ENCODE peak calls at places on chromosomes 13 and 19, in five cellular contexts. D, V, B, Q and G are unnamed samples.

GRCh38 chr13:87093399-87093798 is 577.8 kb upstream of the SLITRK5 start:
- DNase-seq in V (no peak), D (no peak), Q (no peak), B (no peak), G (no peak)

GRCh38 chr19:13764821-13765394 is 586 bp downstream of the MRI1 start:
- DNase-seq in Q (peak), D (peak), B (peak), V (peak), G (no peak)

GRCh38 chr19:48102870-48103751 is 7.5 kb downstream of the PLA2G4C start:
- DNase-seq in Q (no peak), V (peak), D (peak), B (peak), G (no peak)

GRCh38 chr13:19836472-19836871 is 27.0 kb downstream of the ZMYM5 start:
- DNase-seq in B (no peak), V (no peak), D (no peak), Q (no peak), G (no peak)

GRCh38 chr19:15330801-15331418 is 1.4 kb downstream of the BRD4 start:
- DNase-seq in D (peak), B (no peak), V (peak), Q (no peak), G (no peak)

GRCh38 chr13:30376426-30377311 is 45.6 kb upstream of the UBE2L5 start:
- DNase-seq in V (no peak), D (peak), B (no peak), Q (peak), G (no peak)

GRCh38 chr13:102597029-102598015 is 536 bp downstream of the TPP2 start:
- DNase-seq in B (no peak), Q (no peak), V (peak), D (peak), G (no peak)

GRCh38 chr13:97369269-97369893 is 64.6 kb upstream of the RAP2A start:
- DNase-seq in B (no peak), Q (no peak), D (no peak), V (no peak), G (no peak)

GRCh38 chr19:33498391-33499000 is 23.1 kb downstream of the PEPD start:
- DNase-seq in B (no peak), D (no peak), Q (no peak), V (no peak), G (no peak)

GRCh38 chr13:24142886-24143285 is 17.6 kb upstream of the SPATA13 start:
- DNase-seq in V (no peak), B (no peak), D (no peak), Q (no peak), G (no peak)

GRCh38 chr13:33577037-33577436 is 240.9 kb upstream of the RFC3 start:
- DNase-seq in B (no peak), D (no peak), V (no peak), Q (no peak), G (no peak)

GRCh38 chr13:102872531-102872930 is 26.7 kb downstream of the ERCC5 start:
- DNase-seq in Q (no peak), D (no peak), V (no peak), B (no peak), G (no peak)

GRCh38 chr19:677201-677600 is 1.0 kb downstream of the FSTL3 start:
- DNase-seq in D (peak), V (peak), B (no peak), Q (peak), G (no peak)

GRCh38 chr19:10911579-10912363 is 16.7 kb downstream of the YIPF2 start:
- DNase-seq in Q (no peak), B (no peak), D (no peak), V (no peak), G (no peak)

GRCh38 chr13:66405908-66406802 is 824.0 kb downstream of the PCDH9 start:
- DNase-seq in D (no peak), V (no peak), Q (no peak), B (no peak), G (no peak)

GRCh38 chr13:37648604-37649003 is 50.0 kb upstream of the POSTN start:
- DNase-seq in D (no peak), V (no peak), Q (no peak), B (no peak), G (no peak)

GRCh38 chr13:31000889-31001288 is 68.4 kb downstream of the TEX26 start:
- DNase-seq in B (no peak), Q (no peak), D (no peak), V (no peak), G (no peak)

GRCh38 chr13:99162962-99163361 is 37.7 kb upstream of the UBAC2 start:
- DNase-seq in Q (no peak), V (no peak), B (no peak), D (no peak), G (peak)

GRCh38 chr19:42229855-42230331 is 9.8 kb downstream of the ZNF526 start:
- DNase-seq in Q (no peak), D (no peak), V (no peak), B (no peak), G (no peak)

GRCh38 chr13:32838985-32839384 is 177.2 kb upstream of the KL start:
- DNase-seq in B (peak), V (no peak), Q (peak), D (no peak), G (peak)

GRCh38 chr19:46791944-46792343 is 3.5 kb upstream of the SLC1A5 start:
- DNase-seq in V (peak), Q (no peak), D (no peak), B (no peak), G (no peak)

GRCh38 chr19:46198756-46199155 is 30.8 kb upstream of the IGFL1 start:
- DNase-seq in B (no peak), Q (no peak), D (no peak), V (no peak), G (no peak)

GRCh38 chr13:21069561-21070004 is 8.2 kb upstream of the LATS2 start:
- DNase-seq in D (no peak), B (no peak), Q (no peak), V (no peak), G (peak)

GRCh38 chr13:67932991-67933390 is 702.9 kb upstream of the PCDH9 start:
- DNase-seq in Q (no peak), B (no peak), V (no peak), D (no peak), G (no peak)

GRCh38 chr19:7373862-7374261 is 25.1 kb downstream of the ARHGEF18 start:
- DNase-seq in B (no peak), V (no peak), D (peak), Q (no peak), G (no peak)

GRCh38 chr13:32016631-32017030 is 14.9 kb upstream of the FRY start:
- DNase-seq in V (no peak), Q (no peak), B (no peak), D (no peak), G (no peak)

GRCh38 chr13:60274664-60275063 is 110.9 kb upstream of the DIAPH3 start:
- DNase-seq in D (no peak), Q (no peak), V (no peak), B (no peak), G (no peak)

GRCh38 chr19:19342086-19343015 is 21.7 kb downstream of the MAU2 start:
- DNase-seq in B (peak), D (peak), V (peak), Q (peak), G (no peak)

GRCh38 chr19:44532819-44533218 is 3.3 kb upstream of the CEACAM20 start:
- DNase-seq in B (no peak), Q (no peak), V (no peak), D (no peak), G (no peak)

GRCh38 chr13:57253551-57253950 is 86.6 kb downstream of the PRR20E start:
- DNase-seq in D (no peak), Q (no peak), B (no peak), V (no peak), G (no peak)

GRCh38 chr13:110575322-110576069 is 14.0 kb upstream of the RAB20 start:
- DNase-seq in V (peak), D (no peak), Q (peak), B (no peak), G (no peak)

GRCh38 chr13:95296326-95296939 is 4.8 kb downstream of the ABCC4 start:
- DNase-seq in D (peak), V (peak), Q (peak), B (peak), G (no peak)

GRCh38 chr19:11420429-11420893 is 1.3 kb upstream of the RGL3 start:
- DNase-seq in V (no peak), D (no peak), Q (no peak), B (peak), G (no peak)

GRCh38 chr19:48624067-48624594 is 4.8 kb downstream of the SPHK2 start:
- DNase-seq in D (peak), Q (peak), V (peak), B (peak), G (peak)

GRCh38 chr13:110746443-110746842 is 32.9 kb downstream of the ING1 start:
- DNase-seq in V (no peak), Q (no peak), B (no peak), D (no peak), G (no peak)

GRCh38 chr19:54551950-54552912 is 21.4 kb upstream of the LILRA2 start:
- DNase-seq in V (no peak), D (peak), Q (no peak), B (no peak), G (peak)

GRCh38 chr13:85521586-85521985 is 277.6 kb downstream of the SLITRK6 start:
- DNase-seq in D (no peak), B (no peak), Q (no peak), V (no peak), G (no peak)

GRCh38 chr19:31316201-31316951 is 32.9 kb downstream of the TSHZ3 start:
- DNase-seq in D (peak), Q (no peak), V (no peak), B (no peak), G (no peak)

GRCh38 chr19:4054471-4055208 is 12.1 kb downstream of the ZBTB7A start:
- DNase-seq in V (no peak), D (no peak), Q (no peak), B (no peak), G (no peak)

GRCh38 chr19:4055209-4055552 is 11.5 kb downstream of the ZBTB7A start:
- DNase-seq in V (no peak), Q (no peak), D (no peak), B (no peak), G (no peak)

GRCh38 chr19:4052993-4053422 is 13.7 kb downstream of the ZBTB7A start:
- DNase-seq in B (no peak), D (peak), Q (no peak), V (no peak), G (no peak)

GRCh38 chr19:4052114-4052992 is 14.3 kb downstream of the ZBTB7A start:
- DNase-seq in B (no peak), Q (peak), V (no peak), D (peak), G (no peak)

DNA sequence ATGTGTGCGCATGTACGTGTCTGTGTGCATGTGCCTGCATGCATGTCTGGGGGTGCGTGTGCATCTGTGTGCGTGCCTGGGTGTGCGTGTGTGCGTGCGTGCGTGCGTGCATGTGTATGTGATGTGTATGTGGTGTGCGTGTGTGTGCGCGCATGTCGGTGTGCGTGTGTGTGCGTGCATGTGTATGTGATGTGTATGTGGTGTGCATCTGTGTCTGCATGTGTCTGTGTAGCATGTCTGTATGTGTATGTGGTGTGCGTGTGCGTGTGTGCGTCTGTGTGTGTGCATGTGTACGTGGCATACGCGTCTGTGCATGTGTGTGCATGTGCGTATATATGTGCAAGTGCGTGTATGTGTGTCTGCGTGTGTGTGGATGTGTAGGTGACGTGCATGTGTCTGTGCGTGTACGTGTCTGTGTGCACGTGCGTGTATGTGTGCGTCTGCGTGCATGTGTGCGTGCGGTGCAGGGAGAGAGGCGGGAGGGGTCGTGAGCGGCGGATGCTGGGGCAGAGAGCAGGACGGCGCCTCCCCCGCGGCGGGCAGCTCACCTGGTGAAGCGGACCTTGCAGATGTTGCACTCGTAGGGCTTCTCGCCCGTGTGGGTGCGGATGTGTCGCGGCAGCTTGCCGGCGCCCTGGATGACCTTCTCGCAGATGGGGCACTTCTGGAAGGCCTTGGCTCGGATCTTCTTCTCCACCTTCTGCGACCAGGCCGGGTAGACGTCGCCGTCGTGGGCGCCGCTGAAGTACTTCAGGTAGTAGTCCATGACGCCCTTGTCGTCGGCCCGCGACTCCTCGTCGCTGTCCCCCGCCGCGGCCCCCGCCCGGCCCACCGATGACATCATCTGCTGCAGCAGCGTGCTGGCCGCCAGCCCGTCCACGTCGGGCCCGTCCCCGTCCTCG is 13.0 kb downstream of the ZBTB7A start:
- DNase-seq in D (peak), Q (no peak), V (no peak), B (no peak), G (no peak)
- TF ChIP-seq POLR2AphosphoS5 in D (no peak), Q (no peak), V (no peak), B (peak), G (no peak)

GRCh38 chr19:29662604-29663404 is 2.5 kb upstream of the PLEKHF1 start:
- DNase-seq in D (peak), B (no peak), Q (peak), V (no peak), G (no peak)

GRCh38 chr19:29658221-29658991 is 6.9 kb upstream of the PLEKHF1 start:
- DNase-seq in V (no peak), D (no peak), B (no peak), Q (no peak), G (no peak)

GRCh38 chr19:29662278-29662603 is 3.0 kb upstream of the PLEKHF1 start:
- DNase-seq in Q (no peak), V (no peak), B (no peak), D (no peak), G (no peak)

GRCh38 chr19:29663861-29664752 is 1.2 kb upstream of the PLEKHF1 start:
- DNase-seq in D (no peak), B (no peak), V (no peak), Q (no peak), G (no peak)

GRCh38 chr19:29660835-29661234 is 4.4 kb upstream of the PLEKHF1 start:
- DNase-seq in D (no peak), Q (no peak), B (no peak), V (no peak), G (no peak)
- TF ChIP-seq EP300 in D (no peak), Q (no peak), B (no peak), V (no peak), G (no peak)

DNA sequence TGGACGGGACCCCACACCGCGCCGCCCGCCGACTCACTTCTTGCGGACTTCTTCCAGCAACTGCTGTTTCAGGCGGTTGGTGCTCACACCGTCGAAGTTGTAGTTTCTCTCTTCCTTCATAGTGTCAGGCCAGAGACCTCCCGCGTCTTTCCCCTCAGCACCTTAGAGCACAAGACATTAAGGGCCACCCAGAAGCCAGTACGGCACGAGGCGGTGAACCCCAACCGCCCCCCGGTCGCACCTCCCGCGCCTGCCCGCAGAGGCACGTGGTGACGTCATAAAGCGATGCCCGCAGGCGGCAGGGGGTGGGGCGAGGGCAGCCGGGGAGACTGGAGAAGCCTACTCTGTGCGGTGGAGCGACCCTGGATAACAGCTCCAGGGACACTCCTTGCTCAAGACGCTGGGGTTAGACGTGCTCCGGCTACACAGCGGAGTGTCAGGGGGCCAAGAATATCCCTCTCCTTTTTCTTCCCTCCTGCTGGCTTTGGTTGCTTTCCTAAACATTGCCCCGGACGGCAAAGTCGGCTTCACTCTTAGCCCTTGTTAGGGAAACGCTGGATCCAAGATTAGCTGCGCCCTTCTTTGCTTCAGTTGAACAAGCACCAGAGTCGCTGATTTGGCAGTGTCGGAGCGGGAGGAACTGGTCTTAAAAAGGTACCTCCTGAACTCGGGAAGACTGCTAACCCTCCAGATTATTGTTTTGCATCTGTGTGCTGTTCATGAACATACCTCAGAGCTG is at the start of gene CCDC169:
- DNase-seq in Q (peak), D (peak), V (peak), B (peak), G (no peak)
- H3K27ac ChIP-seq in Q (peak), D (peak), V (no peak), B (peak), G (peak)

GRCh38 chr13:46170687-46171086 is 11.3 kb downstream of the LCP1 start:
- DNase-seq in V (no peak), Q (no peak), B (no peak), D (no peak), G (no peak)

GRCh38 chr13:46173656-46174055 is 8.3 kb downstream of the LCP1 start:
- DNase-seq in Q (no peak), B (no peak), D (no peak), V (no peak), G (no peak)

GRCh38 chr13:46171223-46171622 is 10.8 kb downstream of the LCP1 start:
- DNase-seq in Q (no peak), B (no peak), V (no peak), D (no peak), G (no peak)

GRCh38 chr13:46171739-46172138 is 10.2 kb downstream of the LCP1 start:
- DNase-seq in D (no peak), V (no peak), B (no peak), Q (no peak), G (no peak)

GRCh38 chr13:46172531-46172991 is 9.4 kb downstream of the LCP1 start:
- DNase-seq in V (no peak), B (no peak), D (peak), Q (no peak), G (no peak)
- TF ChIP-seq POLR2AphosphoS5 in V (no peak), B (no peak), D (no peak), Q (no peak), G (no peak)

GRCh38 chr13:93752506-93752905 is 525.9 kb downstream of the GPC6 start:
- DNase-seq in Q (no peak), D (no peak), B (no peak), V (peak), G (no peak)
- TF ChIP-seq EP300 in Q (no peak), D (no peak), B (no peak), V (no peak), G (no peak)

DNA sequence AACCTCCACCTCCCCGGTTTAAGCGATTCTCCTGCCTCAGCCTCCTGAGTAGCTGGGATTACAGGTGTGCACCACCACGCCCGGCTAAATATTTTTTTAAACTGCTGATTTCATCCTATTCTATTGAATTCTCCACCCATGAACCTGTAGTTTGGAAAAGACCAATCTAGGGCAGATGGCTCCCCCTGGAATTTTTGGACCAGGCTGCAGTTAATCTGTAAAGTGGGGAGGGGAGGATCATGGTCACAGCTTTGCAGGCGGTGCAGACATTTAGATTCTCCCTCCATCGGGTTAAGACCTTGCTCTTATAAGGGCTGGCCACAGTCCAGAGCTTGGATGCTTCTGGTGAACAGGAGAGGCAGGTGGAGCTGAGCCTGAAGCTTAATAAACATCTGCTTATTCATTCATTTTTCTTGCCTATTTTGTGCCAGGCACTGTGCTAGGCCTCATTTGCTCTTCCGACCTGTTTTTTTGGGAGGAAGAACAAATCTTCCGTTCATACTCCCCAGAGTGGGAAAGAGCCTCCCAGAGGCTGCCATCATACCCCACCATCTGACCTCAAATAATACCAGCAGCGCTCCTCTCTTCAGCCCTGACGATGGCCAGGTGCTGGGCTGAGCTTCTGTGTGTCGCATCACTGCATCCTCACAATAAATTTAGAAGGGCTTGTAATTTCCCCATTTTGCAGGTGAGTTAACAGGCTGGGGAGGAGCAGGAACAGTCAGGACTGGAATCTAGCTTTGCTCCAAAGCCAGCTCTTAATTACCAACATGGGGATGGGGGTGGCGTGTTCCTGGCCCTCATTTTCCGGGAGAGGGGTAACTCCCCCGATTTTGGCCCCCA is 902 bp upstream of the CCDC106 start:
- DNase-seq in B (no peak), V (peak), Q (no peak), D (no peak), G (no peak)
- H3K27ac ChIP-seq in B (no peak), V (peak), Q (peak), D (peak), G (peak)

GRCh38 chr19:16888629-16889371 is at the start of gene F2RL3:
- DNase-seq in B (no peak), D (peak), Q (peak), V (peak), G (no peak)
- TF ChIP-seq POLR2AphosphoS5 in B (no peak), D (peak), Q (peak), V (no peak), G (peak)